ENCODE peak calls at places on chromosomes 12 and 14, in five cellular contexts. C is A673, Q is pancreas, O is WTC11, U is stomach. G is an unnamed sample.

GRCh38 chr12:98371419-98371818 is 144.0 kb upstream of the TMPO start:
- DNase-seq in C (peak; percentile 68), Q (no peak), O (no peak), U (no peak), G (no peak)

GRCh38 chr12:43206396-43206795 is 345.6 kb downstream of the ADAMTS20 start:
- DNase-seq in C (no peak), Q (no peak), O (no peak), U (no peak), G (no peak)

GRCh38 chr14:101075801-101076413 is 172.4 kb upstream of the RTL1 start:
- DNase-seq in C (no peak), Q (no peak), O (peak; percentile 10), U (peak; percentile 7), G (no peak)

GRCh38 chr12:34598851-34599529 is 576.7 kb downstream of the ALG10 start:
- DNase-seq in C (no peak), Q (peak; percentile 36), O (no peak), U (peak; percentile 16), G (no peak)

GRCh38 chr14:23568600-23569310 is 1.2 kb upstream of the AP1G2 start:
- DNase-seq in C (peak; percentile 66), Q (no peak), O (peak; percentile 62), U (no peak), G (peak; percentile 18)

GRCh38 chr14:73460691-73461127 is 2.4 kb upstream of the NUMB start:
- DNase-seq in C (peak; percentile 77), Q (no peak), O (no peak), U (no peak), G (peak; percentile 69)

GRCh38 chr12:43057561-43057960 is 468.0 kb upstream of the PRICKLE1 start:
- DNase-seq in C (no peak), Q (no peak), O (no peak), U (no peak), G (no peak)

GRCh38 chr12:119354187-119354586 is 19.7 kb downstream of the CCDC60 start:
- DNase-seq in C (no peak), Q (no peak), O (no peak), U (no peak), G (peak; percentile 73)

GRCh38 chr12:68611094-68611818 is 557 bp downstream of the RAP1B start:
- DNase-seq in C (peak; percentile 82), Q (peak; percentile 77), O (peak; percentile 63), U (peak; percentile 68), G (peak; percentile 22)

GRCh38 chr14:95499354-95499750 is 17.1 kb downstream of the SYNE3 start:
- DNase-seq in C (no peak), Q (no peak), O (no peak), U (no peak), G (no peak)

GRCh38 chr14:55889124-55889523 is 229.1 kb upstream of the PELI2 start:
- DNase-seq in C (no peak), Q (no peak), O (no peak), U (peak; percentile 69), G (no peak)

GRCh38 chr14:37147310-37147875 is 25.0 kb downstream of the SLC25A21 start:
- DNase-seq in C (no peak), Q (no peak), O (no peak), U (no peak), G (no peak)

GRCh38 chr12:99020871-99021270 is 375.8 kb downstream of the APAF1 start:
- DNase-seq in C (no peak), Q (no peak), O (no peak), U (no peak), G (no peak)

GRCh38 chr12:55659486-55660385 is 23.0 kb downstream of the OR10P1 start:
- DNase-seq in C (peak; percentile 63), Q (no peak), O (no peak), U (no peak), G (peak; percentile 3)

GRCh38 chr14:71487449-71487848 is 444.8 kb upstream of the RGS6 start:
- DNase-seq in C (no peak), Q (no peak), O (no peak), U (no peak), G (no peak)

GRCh38 chr12:53048780-53049401 is 974 bp upstream of the TNS2 start:
- DNase-seq in C (peak; percentile 39), Q (peak; percentile 67), O (peak; percentile 58), U (peak; percentile 59), G (no peak)

GRCh38 chr14:79279645-79280399 is 931.5 kb downstream of the DIO2 start:
- DNase-seq in C (no peak), Q (peak; percentile 65), O (peak; percentile 15), U (peak; percentile 25), G (no peak)

GRCh38 chr12:31518680-31519227 is 72.2 kb downstream of the DENND5B start:
- DNase-seq in C (peak; percentile 76), Q (no peak), O (peak; percentile 31), U (no peak), G (peak; percentile 55)

GRCh38 chr12:111645433-111645832 is 40.3 kb downstream of the BRAP start:
- DNase-seq in C (no peak), Q (no peak), O (no peak), U (no peak), G (no peak)

GRCh38 chr14:72878746-72879145 is 15.2 kb downstream of the DPF3 start:
- DNase-seq in C (no peak), Q (no peak), O (no peak), U (no peak), G (no peak)

GRCh38 chr14:102264775-102265174 is 40.2 kb downstream of the MOK start:
- DNase-seq in C (no peak), Q (no peak), O (no peak), U (no peak), G (no peak)

GRCh38 chr12:56128669-56129209 is 672 bp downstream of the ESYT1 start:
- DNase-seq in C (peak; percentile 51), Q (no peak), O (no peak), U (no peak), G (no peak)

GRCh38 chr14:95054346-95055280 is 102.7 kb downstream of the DICER1 start:
- DNase-seq in C (no peak), Q (no peak), O (no peak), U (peak; percentile 17), G (no peak)

GRCh38 chr12:124762791-124763593 is 100.7 kb downstream of the SCARB1 start:
- DNase-seq in C (no peak), Q (no peak), O (no peak), U (no peak), G (no peak)

GRCh38 chr12:127383281-127383680 is 883.7 kb upstream of the TMEM132C start:
- DNase-seq in C (no peak), Q (no peak), O (no peak), U (no peak), G (no peak)

GRCh38 chr14:76696791-76697190 is 64.5 kb upstream of the VASH1 start:
- DNase-seq in C (no peak), Q (no peak), O (no peak), U (no peak), G (no peak)

GRCh38 chr14:48568688-48569087 is 893.3 kb upstream of the MDGA2 start:
- DNase-seq in C (peak; percentile 14), Q (no peak), O (no peak), U (no peak), G (no peak)

GRCh38 chr12:103924761-103925641 is 5.2 kb upstream of the HSP90B1 start:
- DNase-seq in C (peak; percentile 89), Q (no peak), O (no peak), U (no peak), G (no peak)

G was measured in NCI-H1436.